ENCODE peak calls at places on chromosomes 5 and 9, in seven cellular contexts. N is prostate gland, L is mammary epithelial cell, J is fibroblast of mammary gland, U is heart right ventricle, Z is B cell, H is choroid plexus epithelial cell. S is an unnamed sample.

GRCh38 chr5:148403344-148403743 is 19.6 kb downstream of the FBXO38 start:
- DNase-seq in N (no peak), L (no peak), J (no peak), U (no peak), Z (peak; percentile 26), H (no peak), S (no peak)

GRCh38 chr9:76905661-76905983 is 292 bp downstream of the PRUNE2 start:
- DNase-seq in N (no peak), L (no peak), J (peak; percentile 11), U (no peak), Z (no peak), H (no peak), S (no peak)

GRCh38 chr5:65108786-65109743 is 340.3 kb downstream of the CWC27 start:
- DNase-seq in N (no peak), L (peak; percentile 76), J (peak; percentile 81), U (no peak), Z (no peak), H (peak; percentile 12), S (no peak)

GRCh38 chr5:175382171-175382570 is 61.8 kb downstream of the DRD1 start:
- DNase-seq in N (no peak), L (no peak), J (no peak), U (no peak), Z (no peak), H (no peak), S (no peak)

GRCh38 chr5:99553411-99553810 is 624.6 kb upstream of the CHD1 start:
- DNase-seq in N (no peak), L (no peak), J (no peak), U (no peak), Z (no peak), H (no peak), S (no peak)

GRCh38 chr9:112861155-112861554 is 29.5 kb downstream of the SLC46A2 start:
- DNase-seq in N (no peak), L (no peak), J (no peak), U (no peak), Z (no peak), H (no peak), S (no peak)

GRCh38 chr5:55857247-55857640 is 6.1 kb downstream of the IL31RA start:
- DNase-seq in N (no peak), L (no peak), J (no peak), U (no peak), Z (no peak), H (peak; percentile 44), S (no peak)

GRCh38 chr5:29016067-29016466 is 1977.7 kb upstream of the CDH9 start:
- DNase-seq in N (no peak), L (no peak), J (no peak), U (no peak), Z (no peak), H (no peak), S (no peak)

GRCh38 chr9:88233091-88233490 is 94.8 kb upstream of the SPATA31C2 start:
- DNase-seq in N (no peak), L (no peak), J (no peak), U (no peak), Z (no peak), H (peak; percentile 34), S (no peak)

GRCh38 chr9:26983340-26983739 is 22.1 kb downstream of the LRRC19 start:
- DNase-seq in N (no peak), L (no peak), J (no peak), U (no peak), Z (no peak), H (no peak), S (no peak)

GRCh38 chr5:98391921-98392625 is 381.4 kb upstream of the RGMB start:
- DNase-seq in N (no peak), L (no peak), J (no peak), U (no peak), Z (no peak), H (no peak), S (no peak)

GRCh38 chr9:118829334-118829733 is 539.9 kb downstream of the BRINP1 start:
- DNase-seq in N (no peak), L (peak; percentile 22), J (peak; percentile 30), U (no peak), Z (no peak), H (peak; percentile 2), S (no peak)

GRCh38 chr5:135134686-135135381 is 100.8 kb upstream of the PITX1 start:
- DNase-seq in N (no peak), L (no peak), J (no peak), U (no peak), Z (no peak), H (no peak), S (no peak)

GRCh38 chr5:40682431-40683017 is 2.8 kb downstream of the PTGER4 start:
- DNase-seq in N (no peak), L (no peak), J (peak; percentile 67), U (no peak), Z (peak; percentile 16), H (peak; percentile 71), S (no peak)

GRCh38 chr9:121122450-121123032 is 47.8 kb downstream of the CNTRL start:
- DNase-seq in N (no peak), L (peak; percentile 14), J (peak; percentile 34), U (no peak), Z (peak; percentile 14), H (peak; percentile 6), S (no peak)

GRCh38 chr5:151066920-151067319 is 13.9 kb downstream of the TNIP1 start:
- DNase-seq in N (no peak), L (no peak), J (no peak), U (no peak), Z (no peak), H (no peak), S (no peak)

GRCh38 chr9:23314247-23314646 is 511.8 kb downstream of the ELAVL2 start:
- DNase-seq in N (no peak), L (no peak), J (no peak), U (no peak), Z (no peak), H (no peak), S (no peak)

GRCh38 chr5:154103223-154103622 is 64.5 kb downstream of the MFAP3 start:
- DNase-seq in N (no peak), L (no peak), J (no peak), U (no peak), Z (no peak), H (no peak), S (no peak)
- TF ChIP-seq CTCF in N (no peak), L (no peak), J (no peak), U (no peak), Z (no peak), H (no peak), S (no peak)

DNA sequence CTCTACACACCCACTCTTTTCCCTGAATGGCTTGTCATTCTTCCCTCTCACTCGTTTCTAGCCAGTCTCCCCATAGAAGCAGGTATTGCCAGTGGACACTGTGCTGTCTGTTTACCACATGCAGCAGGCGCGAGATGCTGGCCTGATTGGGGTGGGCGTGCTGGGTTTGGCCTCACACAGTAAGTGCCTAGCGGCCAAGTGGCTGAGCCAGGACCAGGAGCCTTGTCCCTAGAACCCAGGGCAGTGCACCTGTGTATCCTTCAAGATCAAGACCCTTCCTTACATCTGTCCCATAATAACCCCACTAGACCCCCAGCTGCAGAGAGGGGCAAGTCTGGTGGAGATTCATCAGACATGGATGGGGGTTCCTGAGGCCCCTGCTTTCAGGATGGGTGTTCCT is 112.8 kb upstream of the IRX4 start:
- DNase-seq in N (no peak), L (no peak), J (no peak), U (no peak), Z (no peak), H (no peak), S (no peak)
- TF ChIP-seq CTCF in N (no peak), L (no peak), J (no peak), U (no peak), Z (no peak), H (no peak), S (no peak)

GRCh38 chr9:84255701-84256100 is 84.9 kb downstream of the SLC28A3 start:
- DNase-seq in N (no peak), L (no peak), J (no peak), U (no peak), Z (no peak), H (no peak), S (no peak)

GRCh38 chr9:84258371-84258770 is 82.2 kb downstream of the SLC28A3 start:
- DNase-seq in N (no peak), L (no peak), J (no peak), U (no peak), Z (no peak), H (no peak), S (no peak)

GRCh38 chr9:84264307-84264706 is 76.3 kb downstream of the SLC28A3 start:
- DNase-seq in N (no peak), L (no peak), J (no peak), U (no peak), Z (no peak), H (no peak), S (no peak)

GRCh38 chr9:84266087-84266561 is 74.4 kb downstream of the SLC28A3 start:
- DNase-seq in N (no peak), L (no peak), J (no peak), U (no peak), Z (peak; percentile 7), H (no peak), S (no peak)

DNA sequence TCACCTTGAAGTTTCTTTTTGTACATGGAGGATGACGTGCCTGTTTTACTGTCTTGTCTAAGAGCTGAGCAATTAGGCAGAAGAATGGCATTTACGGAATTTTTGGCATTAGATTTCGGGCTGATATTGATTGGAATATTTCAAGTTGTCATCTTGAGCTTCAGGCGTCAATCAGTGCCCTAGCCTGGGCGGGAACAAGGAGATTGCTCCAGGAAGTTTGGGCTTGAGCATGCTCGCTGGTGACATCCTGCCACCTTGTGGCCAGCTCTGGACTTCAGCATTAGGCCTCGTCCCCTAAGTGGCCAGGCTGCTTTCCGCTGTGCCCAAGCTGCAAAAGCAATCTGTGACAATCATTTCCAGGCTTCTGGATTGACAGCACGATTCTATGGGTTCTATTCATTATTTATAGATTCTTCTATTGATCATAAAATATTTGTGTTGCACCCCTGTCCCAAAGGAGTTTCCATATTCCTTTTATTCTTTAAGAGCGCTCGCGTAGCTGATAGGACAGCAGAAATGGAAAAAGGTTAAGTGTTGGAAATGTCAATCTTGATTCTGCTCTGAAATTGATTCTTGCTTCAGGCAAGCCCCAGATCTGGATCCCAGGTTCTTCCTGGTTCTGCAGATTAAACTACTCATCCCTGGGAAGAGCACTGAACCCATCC is 79.3 kb downstream of the SLC28A3 start:
- DNase-seq in N (peak; percentile 77), L (peak; percentile 55), J (peak; percentile 79), U (peak; percentile 83), Z (peak; percentile 65), H (peak; percentile 88), S (peak; percentile 38)
- TF ChIP-seq CTCF in N (peak; percentile 87), L (peak; percentile 95), J (peak; percentile 94), U (peak; percentile 88), Z (peak; percentile 79), H (peak; percentile 99), S (peak; percentile 77)

GRCh38 chr5:141135030-141135717 is at the start of gene PCDHB5:
- DNase-seq in N (no peak), L (no peak), J (peak; percentile 9), U (peak; percentile 31), Z (no peak), H (peak; percentile 1), S (no peak)
- TF ChIP-seq CTCF in N (no peak), L (peak; percentile 44), J (peak; percentile 40), U (no peak), Z (no peak), H (peak; percentile 29), S (no peak)

GRCh38 chr5:142141463-142141862 is 32.9 kb downstream of the NDFIP1 start:
- DNase-seq in N (no peak), L (no peak), J (no peak), U (no peak), Z (no peak), H (no peak), S (no peak)
- TF ChIP-seq CTCF in N (no peak), L (no peak), J (no peak), U (no peak), Z (no peak), H (no peak), S (no peak)

GRCh38 chr9:108443741-108444140 is 412.0 kb downstream of the ACTL7B start:
- DNase-seq in N (no peak), L (peak; percentile 48), J (peak; percentile 77), U (no peak), Z (no peak), H (peak; percentile 69), S (no peak)
- TF ChIP-seq CTCF in N (no peak), L (no peak), J (peak; percentile 31), U (no peak), Z (no peak), H (no peak), S (no peak)

S was measured in CD4-positive, alpha-beta T cell.